ENCODE peak calls at places on chromosomes 11 and 22, in seven cellular contexts. C is stomach, B is transverse colon, V is sigmoid colon, I is upper lobe of left lung, D is H1, W is K562. O is an unnamed sample.
A peak's percentile ranks its signal among the peaks of the same experiment; 100 is the strongest.

GRCh38 chr22:49881856-49882255 is 28.2 kb downstream of the ZBED4 start:
- DNase-seq in C (no peak), B (no peak), V (no peak), I (no peak), D (no peak), W (no peak), O (no peak)

GRCh38 chr11:96337541-96338530 is 5.2 kb downstream of the MAML2 start:
- DNase-seq in C (no peak), B (no peak), V (no peak), I (no peak), D (no peak), W (peak; percentile 35), O (no peak)

GRCh38 chr22:25159028-25159427 is 40.6 kb upstream of the CRYBB3 start:
- DNase-seq in C (no peak), B (no peak), V (no peak), I (no peak), D (no peak), W (no peak), O (no peak)

GRCh38 chr22:49272546-49273125 is 555.0 kb downstream of the BRD1 start:
- DNase-seq in C (no peak), B (no peak), V (no peak), I (no peak), D (no peak), W (no peak), O (peak; percentile 11)

GRCh38 chr11:16322190-16322589 is 34.2 kb downstream of the SOX6 start:
- DNase-seq in C (no peak), B (no peak), V (no peak), I (no peak), D (no peak), W (no peak), O (no peak)

GRCh38 chr11:88179966-88180629 is 4.9 kb upstream of the RAB38 start:
- DNase-seq in C (no peak), B (no peak), V (no peak), I (no peak), D (no peak), W (no peak), O (no peak)

GRCh38 chr11:6604081-6604626 is 580 bp downstream of the ILK start:
- DNase-seq in C (peak; percentile 45), B (peak; percentile 57), V (peak; percentile 79), I (peak; percentile 67), D (no peak), W (peak; percentile 42), O (no peak)

GRCh38 chr11:2569321-2569721 is 124.5 kb downstream of the KCNQ1 start:
- DNase-seq in C (no peak), B (no peak), V (peak; percentile 60), I (peak; percentile 52), D (no peak), W (no peak), O (peak; percentile 52)

GRCh38 chr11:134393638-134394037 is 18.4 kb downstream of the B3GAT1 start:
- DNase-seq in C (peak; percentile 49), B (peak; percentile 33), V (no peak), I (no peak), D (no peak), W (peak; percentile 51), O (no peak)

GRCh38 chr22:31872209-31872608 is 72.1 kb upstream of the YWHAH start:
- DNase-seq in C (peak; percentile 34), B (no peak), V (no peak), I (no peak), D (no peak), W (peak; percentile 43), O (no peak)

GRCh38 chr22:35684270-35684700 is 33.4 kb upstream of the APOL5 start:
- DNase-seq in C (no peak), B (no peak), V (no peak), I (no peak), D (no peak), W (no peak), O (no peak)

GRCh38 chr11:25981998-25982397 is 349.9 kb upstream of the ANO3 start:
- DNase-seq in C (no peak), B (no peak), V (no peak), I (no peak), D (no peak), W (no peak), O (no peak)

GRCh38 chr11:58070585-58070984 is 39.8 kb downstream of the OR6Q1 start:
- DNase-seq in C (no peak), B (no peak), V (no peak), I (no peak), D (no peak), W (no peak), O (no peak)

GRCh38 chr11:134252539-134253188 is 488 bp downstream of the THYN1 start:
- DNase-seq in C (no peak), B (no peak), V (no peak), I (no peak), D (no peak), W (no peak), O (no peak)

GRCh38 chr11:125062931-125063428 is at the start of gene SLC37A2:
- DNase-seq in C (peak; percentile 73), B (peak; percentile 73), V (peak; percentile 83), I (peak; percentile 95), D (no peak), W (no peak), O (peak; percentile 80)
- TF ChIP-seq POLR2A in C (no peak), B (peak; percentile 62), V (no peak), I (no peak), D (no peak), W (no peak), O (peak; percentile 54)

GRCh38 chr11:132024587-132025295 is 654.3 kb downstream of the NTM start:
- DNase-seq in C (no peak), B (no peak), V (no peak), I (no peak), D (no peak), W (no peak), O (no peak)
- TF ChIP-seq EP300 in C (no peak), B (no peak), V (no peak), I (no peak), D (no peak), W (no peak), O (no peak)

GRCh38 chr11:119109843-119110242 is 2.7 kb downstream of the C2CD2L start:
- DNase-seq in C (no peak), B (no peak), V (no peak), I (no peak), D (no peak), W (no peak), O (no peak)

GRCh38 chr11:119106564-119107537 is at the start of gene C2CD2L:
- DNase-seq in C (peak; percentile 92), B (peak; percentile 94), V (peak; percentile 96), I (peak; percentile 98), D (no peak), W (peak; percentile 95), O (peak; percentile 94)

GRCh38 chr11:119108857-119109221 is 1.7 kb downstream of the C2CD2L start:
- DNase-seq in C (no peak), B (peak; percentile 55), V (no peak), I (no peak), D (no peak), W (no peak), O (no peak)

GRCh38 chr11:119107538-119108150 is 500 bp downstream of the C2CD2L start:
- DNase-seq in C (no peak), B (no peak), V (no peak), I (no peak), D (no peak), W (peak; percentile 16), O (no peak)

DNA sequence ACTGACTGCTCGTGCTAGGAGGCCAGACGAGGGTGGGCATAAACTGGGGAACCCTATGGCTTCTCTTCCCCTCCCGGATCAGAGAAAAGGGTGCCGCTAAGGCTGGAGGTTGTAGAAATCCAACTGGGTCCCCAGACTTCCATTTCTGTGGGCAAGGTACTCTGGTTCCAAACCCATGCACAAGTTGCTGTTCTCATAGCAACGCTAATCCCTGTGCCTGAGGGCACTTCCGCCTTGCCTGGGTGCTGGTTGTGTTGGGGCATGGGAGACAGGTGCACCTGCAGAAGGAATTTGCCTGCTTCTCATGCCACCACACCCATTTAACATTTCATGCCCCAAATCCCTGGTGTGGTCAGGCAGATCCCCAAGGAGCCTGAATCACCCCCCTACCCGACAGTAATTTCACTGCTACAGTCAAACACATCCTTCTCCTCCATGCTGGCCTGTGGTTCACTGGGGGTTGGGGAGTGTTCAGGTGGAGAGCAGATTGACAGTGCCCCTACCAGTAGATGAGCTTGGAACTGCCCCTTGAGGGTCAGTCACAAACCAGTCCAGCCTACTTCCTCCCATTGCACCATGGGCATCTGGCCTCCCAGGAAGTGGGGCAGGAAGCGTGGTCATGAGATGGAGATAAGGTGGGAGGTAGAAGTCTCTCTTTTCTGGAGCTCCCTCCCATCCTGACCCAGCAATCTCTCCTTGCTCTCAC is 1.2 kb downstream of the C2CD2L start:
- DNase-seq in C (peak; percentile 53), B (peak; percentile 64), V (no peak), I (no peak), D (no peak), W (peak; percentile 56), O (no peak)
- TF ChIP-seq POLR2AphosphoS5 in C (no peak), B (no peak), V (no peak), I (no peak), D (no peak), W (no peak), O (no peak)

GRCh38 chr22:37904572-37905533 is 1.2 kb upstream of the MICALL1 start:
- DNase-seq in C (peak; percentile 65), B (peak; percentile 33), V (peak; percentile 83), I (no peak), D (no peak), W (peak; percentile 57), O (no peak)
- TF ChIP-seq POLR2A in C (no peak), B (no peak), V (no peak), I (no peak), D (no peak), W (peak; percentile 57), O (no peak)

DNA sequence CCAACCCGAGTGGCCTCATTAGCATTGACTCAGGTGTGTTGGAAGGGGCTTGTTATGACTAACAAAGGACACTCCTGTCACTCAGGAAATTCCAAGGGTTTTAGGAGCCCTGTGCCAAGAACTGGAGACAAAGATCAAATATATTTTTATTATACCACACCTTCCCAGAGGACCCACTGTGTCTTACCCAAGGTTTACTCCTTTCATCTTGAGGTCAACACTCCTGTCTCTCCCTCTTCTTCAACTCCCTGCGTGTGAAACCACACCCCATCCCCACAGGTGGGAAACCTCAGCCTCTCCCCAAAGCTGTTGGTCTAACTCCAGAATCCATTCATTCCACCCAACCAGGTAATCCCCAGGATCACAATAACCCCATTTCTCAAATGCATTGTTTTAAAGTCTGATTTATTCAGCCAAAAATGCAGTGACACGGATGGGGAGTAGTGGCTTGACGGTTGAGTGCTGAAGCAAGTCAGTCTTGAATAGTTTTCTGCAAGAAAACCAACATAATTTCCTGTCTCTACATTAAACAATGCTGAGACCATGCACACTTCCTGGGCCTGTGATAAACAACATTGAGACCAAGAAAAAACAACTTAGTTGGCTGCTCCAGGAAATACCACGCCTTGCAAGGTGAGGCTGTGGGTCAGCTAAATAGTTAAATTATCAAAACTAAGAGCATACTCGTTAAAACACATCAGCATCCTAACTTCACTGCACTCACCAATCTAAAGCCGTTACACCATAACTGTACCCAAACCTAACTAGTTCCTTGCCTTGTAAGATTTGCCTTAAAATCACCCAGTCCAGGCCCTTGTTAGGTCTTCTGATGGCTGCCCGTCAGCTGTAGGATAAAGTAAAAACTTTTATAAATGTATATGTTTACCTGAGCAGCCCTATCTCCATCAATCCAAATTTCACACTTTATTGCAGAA is 38.5 kb upstream of the SPON1 start:
- DNase-seq in C (no peak), B (no peak), V (no peak), I (no peak), D (no peak), W (no peak), O (no peak)
- TF ChIP-seq EP300 in C (no peak), B (no peak), V (no peak), I (no peak), D (no peak), W (no peak), O (no peak)